ENCODE peak calls at places on chromosomes 16 and 17, in nine cellular contexts. Q is adrenal gland, R is suprapubic skin, S is stomach, I is HCT116, T is heart left ventricle, Z is lower leg skin, N is endothelial cell of umbilical vein, D is upper lobe of left lung. C is an unnamed sample.

GRCh38 chr17:1005361-1005946 is 8.5 kb downstream of the TIMM22 start:
- DNase-seq in T (peak), D (no peak), N (peak), Q (peak), I (no peak), S (peak), Z (no peak), R (no peak), C (no peak)

GRCh38 chr16:70553175-70553574 is 29.6 kb downstream of the SF3B3 start:
- DNase-seq in Z (no peak), S (no peak), R (no peak), I (no peak), Q (no peak), N (no peak), T (no peak), D (no peak), C (no peak)

GRCh38 chr16:85796599-85796998 is 2.7 kb downstream of the EMC8 start:
- DNase-seq in I (no peak), R (no peak), T (no peak), D (no peak), Q (no peak), S (no peak), N (no peak), Z (no peak), C (no peak)

GRCh38 chr17:13884347-13884746 is 185.0 kb upstream of the COX10 start:
- DNase-seq in Q (no peak), I (no peak), D (no peak), R (no peak), N (no peak), T (no peak), Z (no peak), S (no peak), C (no peak)

GRCh38 chr16:83890359-83890758 is 8.6 kb upstream of the MLYCD start:
- DNase-seq in S (no peak), Z (no peak), Q (no peak), R (no peak), D (no peak), N (no peak), I (no peak), T (no peak), C (no peak)

GRCh38 chr17:77665833-77666232 is 292.7 kb upstream of the TNRC6C start:
- DNase-seq in I (no peak), N (no peak), S (no peak), Q (no peak), T (no peak), R (no peak), Z (no peak), D (no peak), C (no peak)

GRCh38 chr17:61366715-61367413 is 32.8 kb upstream of the TBX2 start:
- DNase-seq in Z (no peak), Q (no peak), S (peak), I (no peak), N (no peak), R (no peak), D (no peak), T (peak), C (no peak)

GRCh38 chr16:67537270-67537635 is 8.6 kb downstream of the RIPOR1 start:
- DNase-seq in Z (peak), D (peak), Q (peak), S (peak), N (peak), I (no peak), T (peak), R (peak), C (no peak)

GRCh38 chr17:79789943-79790804 is 6.7 kb downstream of the CBX8 start:
- DNase-seq in I (no peak), R (no peak), Q (peak), S (no peak), T (no peak), N (no peak), Z (no peak), D (peak), C (peak)

GRCh38 chr17:72479113-72479512 is 358.3 kb downstream of the SOX9 start:
- DNase-seq in Q (no peak), S (no peak), R (no peak), D (peak), Z (no peak), N (no peak), I (no peak), T (no peak), C (no peak)

GRCh38 chr16:85662036-85662812 is 26.5 kb downstream of the GINS2 start:
- DNase-seq in D (no peak), Q (no peak), N (no peak), Z (no peak), T (no peak), R (peak), S (no peak), I (no peak), C (no peak)

GRCh38 chr16:58222532-58223316 is 24.8 kb upstream of the CSNK2A2 start:
- DNase-seq in S (no peak), T (no peak), R (no peak), N (no peak), Q (peak), I (peak), D (no peak), Z (no peak), C (no peak)

DNA sequence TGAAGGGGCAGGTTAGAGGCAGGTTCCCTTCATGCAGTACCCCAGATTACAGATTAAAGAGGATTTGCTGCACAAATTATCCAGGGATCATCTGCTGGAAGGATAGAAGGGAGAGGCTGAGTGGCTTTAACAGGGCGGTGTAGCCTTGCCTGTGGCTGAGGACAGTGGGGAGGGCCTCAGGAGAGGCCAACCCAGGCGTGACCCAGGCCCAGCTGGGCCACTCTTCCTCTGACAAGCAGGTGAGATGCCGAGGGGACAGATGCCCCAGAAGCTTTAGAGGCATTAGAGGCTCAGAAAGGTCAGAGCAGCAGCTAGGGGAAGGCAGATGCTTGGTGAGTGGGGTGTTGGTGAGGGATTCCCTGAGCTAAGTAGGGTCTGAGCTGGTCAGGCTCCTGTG is 18.1 kb upstream of the MTMR4 start:
- DNase-seq in N (no peak), D (no peak), I (no peak), T (no peak), Z (no peak), R (no peak), S (no peak), Q (no peak), C (no peak)
- H3K4me3 ChIP-seq in N (peak), D (peak), I (peak), T (peak), Z (no peak), R (peak), S (peak), Q (peak), C (no peak)

GRCh38 chr17:41998497-41998896 is 18.7 kb downstream of the DNAJC7 start:
- DNase-seq in I (no peak), R (no peak), T (no peak), Q (no peak), N (no peak), D (no peak), Z (no peak), S (no peak), C (no peak)
- TF ChIP-seq POLR2A in I (no peak), R (no peak), T (no peak), Q (no peak), N (no peak), D (no peak), Z (no peak), S (no peak), C (no peak)

GRCh38 chr17:44997733-44998520 is 29.8 kb upstream of the C1QL1 start:
- DNase-seq in D (no peak), Q (no peak), N (no peak), Z (no peak), S (no peak), R (no peak), I (no peak), T (peak), C (no peak)
- H3K4me3 ChIP-seq in D (no peak), Q (no peak), N (no peak), Z (no peak), S (no peak), R (no peak), I (no peak), T (no peak), C (no peak)

DNA sequence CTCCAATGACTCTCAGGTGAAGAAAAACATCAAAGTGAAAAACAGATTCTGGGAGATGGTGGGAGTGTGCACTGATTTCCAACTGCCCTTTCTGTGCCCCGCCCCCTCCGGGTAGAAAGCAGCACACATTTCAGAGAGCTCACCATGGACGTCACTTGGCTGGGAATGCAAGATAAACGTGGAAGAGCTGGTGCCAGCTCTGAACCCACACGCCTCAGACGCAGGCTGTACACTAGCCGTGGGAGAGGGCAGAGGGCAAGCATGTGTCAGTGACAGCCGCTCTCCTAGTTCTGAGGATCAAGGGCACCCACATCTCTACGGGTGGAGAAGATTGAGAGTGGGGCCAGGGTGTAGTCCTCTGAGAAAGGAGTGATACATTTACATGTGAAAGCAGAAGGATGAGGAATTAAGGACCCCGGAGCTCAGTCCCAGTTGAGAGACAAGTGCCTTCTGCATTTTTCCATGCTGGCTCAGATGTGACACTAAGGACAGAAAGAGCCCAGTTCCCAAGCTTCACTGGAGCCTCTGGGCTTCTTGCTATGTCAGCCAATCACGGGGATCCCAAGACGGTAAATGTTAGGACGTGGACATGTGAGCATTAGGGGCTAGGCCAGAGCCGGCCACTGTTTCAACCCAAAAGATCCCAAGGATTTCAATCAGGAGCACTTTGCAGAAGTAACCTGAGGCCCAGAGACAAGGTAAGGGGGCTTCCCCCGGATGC is 101.3 kb downstream of the ZFHX3 start:
- DNase-seq in N (no peak), I (no peak), S (peak), Q (peak), T (peak), R (peak), Z (no peak), D (no peak), C (no peak)
- TF ChIP-seq POLR2A in N (no peak), I (no peak), S (no peak), Q (no peak), T (no peak), R (no peak), Z (no peak), D (no peak), C (no peak)

DNA sequence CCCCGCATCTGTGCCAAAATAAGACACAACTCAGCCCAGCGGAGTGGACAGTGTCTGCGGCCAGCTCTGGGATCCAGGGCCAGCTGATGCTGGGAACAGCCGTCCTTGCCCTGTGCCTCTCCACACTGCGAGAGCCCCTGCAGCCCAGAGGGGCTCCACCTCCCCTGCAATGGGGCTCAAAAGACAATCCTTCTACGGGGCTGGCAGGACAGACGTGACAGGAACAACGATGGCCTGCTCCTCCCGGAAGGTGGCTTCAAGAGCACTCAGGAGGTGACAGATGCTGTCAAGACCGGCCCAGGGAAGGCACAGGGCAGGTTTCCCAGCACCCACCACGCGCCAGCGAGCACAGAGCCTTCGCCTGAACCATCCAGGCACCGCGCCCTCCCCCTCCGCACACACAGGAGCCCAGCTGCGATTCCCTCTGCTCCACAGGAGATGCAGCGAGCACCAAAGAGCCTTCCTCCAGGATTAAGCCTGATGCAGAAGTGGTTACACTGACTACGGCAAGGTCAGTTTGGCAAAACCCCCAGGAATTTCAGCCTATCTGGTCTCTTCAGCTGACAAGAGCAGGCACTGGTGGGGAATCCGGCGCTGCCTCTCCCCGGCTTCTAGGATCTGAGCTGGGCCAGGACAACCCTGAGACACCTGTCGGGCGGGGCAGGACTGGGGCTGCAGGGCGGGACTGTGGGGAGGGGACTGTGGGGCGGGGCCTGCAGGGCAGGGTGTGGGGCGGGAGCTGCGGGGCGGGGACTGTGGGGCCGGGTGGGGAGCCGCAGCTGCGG is 103.4 kb downstream of the ZNF778 start:
- DNase-seq in R (no peak), S (peak), I (no peak), Q (peak), D (peak), Z (no peak), N (no peak), T (peak), C (no peak)
- H3K4me3 ChIP-seq in R (peak), S (peak), I (peak), Q (peak), D (no peak), Z (no peak), N (no peak), T (peak), C (no peak)

C was measured in NB4.